ENCODE peak calls at places on chromosome 6, in eight cellular contexts. G is A549; P is iris pigment epithelial cell; C is HTR-8/SVneo; T is T-helper 17 cell; I is H54; W is aorta; E is Jurkat, Clone E6-1. S is an unnamed sample.
A peak's percentile ranks its signal among the peaks of the same experiment; 100 is the strongest.

GRCh38 chr6:157985378-157986155 is 3.9 kb downstream of the SYNJ2 start:
- DNase-seq in G (no peak), P (no peak), C (no peak), T (no peak), I (no peak), W (no peak), E (no peak), S (no peak)

GRCh38 chr6:134080171-134080795 is 27.9 kb upstream of the SLC2A12 start:
- DNase-seq in G (no peak), P (peak; percentile 33), C (no peak), T (no peak), I (no peak), W (no peak), E (peak; percentile 30), S (peak; percentile 76)

GRCh38 chr6:127980996-127981395 is 80.1 kb upstream of the THEMIS start:
- DNase-seq in G (no peak), P (no peak), C (no peak), T (no peak), I (no peak), W (no peak), E (no peak), S (no peak)

GRCh38 chr6:114287461-114287860 is 55.4 kb downstream of the HS3ST5 start:
- DNase-seq in G (no peak), P (no peak), C (no peak), T (no peak), I (no peak), W (no peak), E (no peak), S (no peak)

GRCh38 chr6:925656-926213 is 232.8 kb upstream of the EXOC2 start:
- DNase-seq in G (no peak), P (no peak), C (no peak), T (no peak), I (no peak), W (no peak), E (no peak), S (no peak)

GRCh38 chr6:125750692-125751333 is 1.4 kb downstream of the HEY2 start:
- DNase-seq in G (no peak), P (no peak), C (no peak), T (no peak), I (no peak), W (no peak), E (no peak), S (no peak)

GRCh38 chr6:139290787-139291294 is 957 bp downstream of the TXLNB start:
- DNase-seq in G (no peak), P (peak; percentile 53), C (no peak), T (no peak), I (peak; percentile 9), W (no peak), E (peak; percentile 94), S (no peak)

GRCh38 chr6:79180082-79180481 is 54.4 kb downstream of the HMGN3 start:
- DNase-seq in G (no peak), P (no peak), C (no peak), T (no peak), I (no peak), W (no peak), E (no peak), S (no peak)

GRCh38 chr6:89509719-89510339 is 76.9 kb downstream of the ANKRD6 start:
- DNase-seq in G (no peak), P (no peak), C (no peak), T (no peak), I (no peak), W (no peak), E (no peak), S (no peak)

GRCh38 chr6:18506387-18507017 is 119.4 kb downstream of the RNF144B start:
- DNase-seq in G (no peak), P (peak; percentile 58), C (no peak), T (no peak), I (no peak), W (no peak), E (no peak), S (no peak)

GRCh38 chr6:170297577-170298330 is 6.9 kb upstream of the DLL1 start:
- DNase-seq in G (no peak), P (no peak), C (no peak), T (no peak), I (no peak), W (no peak), E (no peak), S (no peak)

GRCh38 chr6:85428486-85428885 is 21.4 kb upstream of the NT5E start:
- DNase-seq in G (no peak), P (no peak), C (no peak), T (no peak), I (no peak), W (no peak), E (no peak), S (no peak)

GRCh38 chr6:157089258-157089657 is 234.1 kb downstream of the TMEM242 start:
- DNase-seq in G (no peak), P (peak; percentile 17), C (no peak), T (no peak), I (no peak), W (no peak), E (no peak), S (no peak)

GRCh38 chr6:163661271-163661671 is 246.8 kb downstream of the QKI start:
- DNase-seq in G (no peak), P (no peak), C (no peak), T (no peak), I (no peak), W (no peak), E (no peak), S (no peak)

GRCh38 chr6:144131248-144131709 is 19.0 kb upstream of the STX11 start:
- DNase-seq in G (peak; percentile 13), P (peak; percentile 79), C (peak; percentile 57), T (no peak), I (no peak), W (no peak), E (no peak), S (no peak)

GRCh38 chr6:47161176-47161687 is 119.1 kb upstream of the ADGRF1 start:
- DNase-seq in G (peak; percentile 21), P (peak; percentile 43), C (no peak), T (no peak), I (peak; percentile 51), W (no peak), E (peak; percentile 20), S (peak; percentile 2)

GRCh38 chr6:142071981-142072380 is 60.7 kb upstream of the GJE1 start:
- DNase-seq in G (no peak), P (peak; percentile 1), C (no peak), T (no peak), I (no peak), W (no peak), E (peak; percentile 52), S (no peak)

GRCh38 chr6:154604120-154604519 is 93.6 kb upstream of the CNKSR3 start:
- DNase-seq in G (no peak), P (no peak), C (no peak), T (no peak), I (no peak), W (no peak), E (no peak), S (no peak)

GRCh38 chr6:143823463-143824006 is 19.6 kb upstream of the LTV1 start:
- DNase-seq in G (no peak), P (peak; percentile 28), C (no peak), T (no peak), I (no peak), W (no peak), E (no peak), S (peak; percentile 28)

GRCh38 chr6:130215526-130215925 is 7.2 kb downstream of the SAMD3 start:
- DNase-seq in G (no peak), P (no peak), C (no peak), T (no peak), I (no peak), W (no peak), E (peak; percentile 77), S (no peak)

GRCh38 chr6:128491643-128492206 is 28.7 kb downstream of the PTPRK start:
- DNase-seq in G (no peak), P (peak; percentile 60), C (no peak), T (no peak), I (no peak), W (no peak), E (peak; percentile 61), S (peak; percentile 52)

GRCh38 chr6:17292600-17293133 is 11.5 kb downstream of the RBM24 start:
- DNase-seq in G (no peak), P (no peak), C (no peak), T (no peak), I (no peak), W (no peak), E (no peak), S (no peak)

GRCh38 chr6:3745566-3746118 is 5.9 kb downstream of the PXDC1 start:
- DNase-seq in G (no peak), P (no peak), C (no peak), T (no peak), I (no peak), W (peak; percentile 26), E (peak; percentile 65), S (no peak)

GRCh38 chr6:100283288-100283687 is 181.4 kb downstream of the SIM1 start:
- DNase-seq in G (peak; percentile 12), P (peak; percentile 74), C (peak; percentile 21), T (no peak), I (peak; percentile 25), W (no peak), E (no peak), S (peak; percentile 46)

GRCh38 chr6:147141690-147142308 is 62.4 kb upstream of the STXBP5 start:
- DNase-seq in G (no peak), P (peak; percentile 67), C (peak; percentile 28), T (no peak), I (no peak), W (no peak), E (no peak), S (no peak)

GRCh38 chr6:35602133-35602946 is 86.4 kb downstream of the FKBP5 start:
- DNase-seq in G (no peak), P (peak; percentile 73), C (no peak), T (no peak), I (no peak), W (no peak), E (no peak), S (no peak)

GRCh38 chr6:37972994-37973757 is 153.6 kb downstream of the ZFAND3 start:
- DNase-seq in G (no peak), P (no peak), C (no peak), T (no peak), I (no peak), W (no peak), E (no peak), S (peak; percentile 14)

GRCh38 chr6:104711371-104711770 is 148.3 kb downstream of the HACE1 start:
- DNase-seq in G (peak; percentile 25), P (peak; percentile 89), C (peak; percentile 22), T (no peak), I (no peak), W (no peak), E (no peak), S (peak; percentile 2)

GRCh38 chr6:4664117-4664626 is 112.0 kb upstream of the CDYL start:
- DNase-seq in G (no peak), P (peak; percentile 93), C (no peak), T (no peak), I (no peak), W (peak; percentile 84), E (no peak), S (no peak)

GRCh38 chr6:91566467-91566866 is 979.6 kb upstream of the MAP3K7 start:
- DNase-seq in G (no peak), P (peak; percentile 1), C (no peak), T (no peak), I (no peak), W (no peak), E (no peak), S (no peak)

GRCh38 chr6:40819182-40819834 is 219.7 kb downstream of the UNC5CL start:
- DNase-seq in G (no peak), P (no peak), C (no peak), T (no peak), I (no peak), W (no peak), E (no peak), S (peak; percentile 14)

GRCh38 chr6:7723041-7723447 is 2.9 kb upstream of the BMP6 start:
- DNase-seq in G (peak; percentile 39), P (peak; percentile 82), C (peak; percentile 58), T (peak; percentile 31), I (peak; percentile 75), W (peak; percentile 80), E (peak; percentile 63), S (peak; percentile 83)

GRCh38 chr6:111409430-111409829 is 73.6 kb downstream of the REV3L start:
- DNase-seq in G (no peak), P (no peak), C (no peak), T (no peak), I (no peak), W (no peak), E (no peak), S (no peak)

GRCh38 chr6:30112402-30113376 is at the start of gene TRIM31:
- DNase-seq in G (no peak), P (no peak), C (no peak), T (no peak), I (no peak), W (no peak), E (no peak), S (no peak)